ENCODE peak calls at places on chromosomes 4 and X, in four cellular contexts. H, S, D and V are unnamed samples. For H3K4me1, the result is how much of the 10 kb centered on the place peaks cover.

GRCh38 chr4:103370336-103370735 is 172.2 kb upstream of the CENPE start:
- DNase-seq in D (no peak), S (no peak), H (no peak), V (no peak)

GRCh38 chrX:70423937-70424336 is 823 bp downstream of the GDPD2 start:
- DNase-seq in H (no peak), D (no peak), S (no peak), V (no peak)

GRCh38 chrX:1658083-1658463 is 43.2 kb downstream of the ASMT start:
- DNase-seq in D (no peak), S (no peak), H (no peak), V (no peak)

GRCh38 chr4:167544391-167544790 is 310.1 kb upstream of the SPOCK3 start:
- DNase-seq in H (no peak), S (no peak), D (no peak), V (no peak)

GRCh38 chrX:115988825-115989224 is 181.7 kb upstream of the AGTR2 start:
- DNase-seq in S (peak), H (no peak), D (no peak), V (no peak)

GRCh38 chrX:16786791-16787735 is 797 bp downstream of the TXLNG start:
- DNase-seq in S (peak), D (peak), H (peak), V (peak)

GRCh38 chr4:55172694-55173287 is 47.4 kb upstream of the KDR start:
- DNase-seq in D (no peak), S (no peak), H (no peak), V (no peak)

GRCh38 chr4:80471701-80472100 is 136.2 kb downstream of the CFAP299 start:
- DNase-seq in H (peak), S (no peak), D (peak), V (no peak)

GRCh38 chr4:183738081-183738673 is 79.1 kb downstream of the TRAPPC11 start:
- DNase-seq in H (no peak), S (no peak), D (no peak), V (peak)

GRCh38 chr4:76308548-76308947 is 2.0 kb downstream of the STBD1 start:
- DNase-seq in S (no peak), H (peak), D (no peak), V (no peak)

GRCh38 chr4:87073187-87073569 is 138.4 kb downstream of the AFF1 start:
- DNase-seq in H (no peak), S (no peak), D (no peak), V (no peak)
- H3K4me1 ChIP-seq in H (half or more), S (under half), D (under half), V (under half)

GRCh38 chr4:113574636-113575103 is 186.9 kb downstream of the CAMK2D start:
- DNase-seq in H (no peak), D (no peak), S (peak), V (no peak)
- H3K4me1 ChIP-seq in H (under half), D (under half), S (under half), V (under half)

GRCh38 chr4:79319975-79320374 is 5.9 kb downstream of the NAA11 start:
- DNase-seq in H (no peak), S (no peak), D (no peak), V (no peak)

GRCh38 chr4:79331126-79331876 is 5.4 kb upstream of the NAA11 start:
- DNase-seq in D (no peak), H (no peak), S (no peak), V (no peak)

GRCh38 chr4:79325864-79326328 is at the start of gene NAA11:
- DNase-seq in H (no peak), D (no peak), S (no peak), V (no peak)

GRCh38 chr4:79325436-79325835 is 425 bp downstream of the NAA11 start:
- DNase-seq in H (no peak), D (no peak), S (no peak), V (no peak)
- H3K4me1 ChIP-seq in H (under half), D (under half), S (under half), V (under half)

GRCh38 chrX:40172980-40173661 is 75.4 kb upstream of the BCOR start:
- DNase-seq in D (no peak), S (no peak), H (no peak), V (peak)
- H3K4me1 ChIP-seq in D (under half), S (under half), H (under half), V (under half)

DNA sequence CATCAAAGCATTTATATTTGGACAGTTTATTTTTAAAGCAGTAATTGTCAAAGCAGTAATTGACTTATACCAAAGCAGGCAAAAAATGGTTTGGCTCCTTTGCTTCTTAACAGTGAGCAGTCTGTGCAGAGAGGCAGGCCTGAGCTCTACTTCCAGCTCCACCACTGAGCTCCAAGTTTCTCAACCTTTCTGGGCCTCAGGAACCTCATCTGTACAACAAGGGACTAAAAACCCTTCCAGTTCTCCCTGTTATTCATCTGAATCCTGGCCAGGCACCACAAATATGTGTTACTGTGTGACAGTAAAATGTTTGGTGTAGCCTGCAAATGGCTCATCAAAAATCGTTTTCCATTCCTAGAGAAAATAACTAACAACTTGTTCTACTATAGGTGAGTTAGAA is 88.7 kb upstream of the TTC29 start:
- DNase-seq in D (no peak), S (peak), H (no peak), V (no peak)
- H3K4me1 ChIP-seq in D (under half), S (under half), H (under half), V (under half)

GRCh38 chr4:145934434-145935047 is 4.1 kb downstream of the ZNF827 start:
- DNase-seq in S (no peak), H (no peak), D (no peak), V (no peak)

GRCh38 chr4:145936142-145937020 is 2.2 kb downstream of the ZNF827 start:
- DNase-seq in S (peak), D (peak), H (peak), V (peak)

GRCh38 chr4:145933134-145933533 is 5.5 kb downstream of the ZNF827 start:
- DNase-seq in D (no peak), H (no peak), S (peak), V (peak)

GRCh38 chr4:145937021-145937861 is 1.4 kb downstream of the ZNF827 start:
- DNase-seq in H (peak), D (peak), S (peak), V (peak)

GRCh38 chr4:145935253-145936141 is 3.1 kb downstream of the ZNF827 start:
- DNase-seq in D (peak), H (peak), S (peak), V (peak)
- H3K4me1 ChIP-seq in D (under half), H (under half), S (under half), V (under half)

GRCh38 chr4:2483237-2483636 is 14.3 kb downstream of the RNF4 start:
- DNase-seq in H (no peak), S (no peak), D (no peak), V (no peak)

GRCh38 chr4:2482192-2482591 is 13.3 kb downstream of the RNF4 start:
- DNase-seq in D (no peak), H (no peak), S (no peak), V (no peak)

GRCh38 chr4:2484169-2484568 is 15.3 kb downstream of the RNF4 start:
- DNase-seq in H (no peak), S (no peak), D (no peak), V (no peak)

GRCh38 chr4:2480649-2481048 is 11.7 kb downstream of the RNF4 start:
- DNase-seq in D (no peak), S (no peak), H (no peak), V (no peak)

DNA sequence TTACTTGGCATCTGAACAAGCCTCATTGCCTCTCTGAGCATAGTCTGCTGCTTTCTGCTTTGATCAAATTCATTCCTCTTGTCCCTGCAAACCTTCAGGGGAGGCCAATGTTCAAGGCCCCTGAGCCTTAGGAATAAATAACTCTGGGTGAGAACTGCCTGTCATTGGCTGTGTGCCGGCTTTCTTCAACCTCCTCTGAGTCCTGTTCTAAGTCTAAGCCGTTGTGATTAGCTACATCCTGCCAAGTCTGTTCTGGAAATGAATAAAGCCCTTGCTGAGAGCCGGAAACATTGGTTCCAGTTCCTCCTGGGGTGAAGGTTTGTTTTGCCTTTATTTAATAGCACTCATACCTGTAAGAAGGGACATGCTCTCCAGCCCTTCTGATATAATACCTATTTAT is 13.8 kb downstream of the RNF4 start:
- DNase-seq in H (peak), S (peak), D (peak), V (peak)
- H3K4me1 ChIP-seq in H (half or more), S (half or more), D (under half), V (under half)

DNA sequence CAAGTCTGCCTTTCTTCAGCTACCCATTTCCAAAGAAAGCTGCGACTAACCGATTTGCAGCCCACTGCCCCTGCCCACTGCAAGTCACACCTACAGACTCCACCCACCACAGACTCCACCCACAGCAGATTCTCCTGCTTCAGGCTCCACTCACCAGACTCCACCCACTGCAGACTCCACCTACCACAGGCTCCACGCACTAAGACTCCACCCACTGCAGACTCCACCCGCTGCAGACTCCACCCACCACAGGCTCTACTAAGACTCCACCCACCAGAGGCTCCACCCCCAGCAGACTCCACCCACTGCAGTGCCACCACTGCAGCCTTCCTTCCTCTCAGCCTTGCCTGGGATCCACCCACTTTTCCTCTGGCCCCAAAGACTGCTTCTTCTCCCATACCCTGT is 41.3 kb downstream of the ABLIM2 start:
- DNase-seq in D (no peak), S (no peak), H (peak), V (peak)
- H3K4me1 ChIP-seq in D (under half), S (under half), H (under half), V (under half)